ENCODE peak calls at places on chromosomes 3 and 15, in ten cellular contexts. M, A, D, S, R, W, F, T, G and N are unnamed samples.

GRCh38 chr3:113051827-113052226 is 61.0 kb downstream of the GTPBP8 start:
- DNase-seq in M (no peak), D (no peak), T (no peak), F (peak), A (no peak), R (peak), S (no peak), W (no peak), G (no peak), N (no peak)

GRCh38 chr3:14538451-14539088 is 1.6 kb downstream of the GRIP2 start:
- DNase-seq in G (no peak), F (no peak), M (no peak), T (peak), S (no peak), W (no peak), D (peak), R (no peak), A (no peak), N (no peak)

GRCh38 chr3:134423153-134423552 is 48.9 kb upstream of the AMOTL2 start:
- DNase-seq in S (no peak), A (no peak), T (no peak), M (peak), F (no peak), G (peak), W (no peak), R (peak), D (no peak), N (no peak)

GRCh38 chr3:108099679-108100428 is 9.0 kb upstream of the CD47 start:
- DNase-seq in G (no peak), R (no peak), S (peak), A (no peak), M (no peak), D (no peak), W (no peak), F (no peak), T (no peak), N (no peak)

GRCh38 chr3:130897316-130897715 is 3.4 kb downstream of the ATP2C1 start:
- DNase-seq in W (no peak), A (no peak), D (no peak), R (peak), G (no peak), M (no peak), F (no peak), S (no peak), T (no peak), N (no peak)

GRCh38 chr15:100601158-100601557 is 826 bp downstream of the LINS1 start:
- DNase-seq in G (peak), F (no peak), T (no peak), S (peak), D (no peak), R (peak), M (no peak), W (no peak), A (no peak), N (no peak)

GRCh38 chr3:55440406-55440708 is 46.7 kb downstream of the WNT5A start:
- DNase-seq in T (no peak), F (no peak), S (no peak), M (no peak), G (no peak), A (no peak), D (no peak), R (peak), W (no peak), N (no peak)

GRCh38 chr15:49301562-49301961 is 121.5 kb upstream of the FGF7 start:
- DNase-seq in F (no peak), G (no peak), D (no peak), M (no peak), W (no peak), A (no peak), T (no peak), R (peak), S (no peak), N (no peak)

GRCh38 chr3:58660998-58661397 is 5.6 kb downstream of the FAM3D start:
- DNase-seq in D (no peak), S (no peak), T (no peak), W (no peak), M (no peak), A (no peak), R (no peak), G (no peak), F (no peak), N (no peak)

GRCh38 chr3:141486416-141486734 is 452 bp upstream of the RASA2 start:
- DNase-seq in R (peak), T (no peak), S (no peak), F (no peak), M (no peak), A (no peak), W (no peak), G (no peak), D (no peak), N (no peak)

GRCh38 chr3:172391592-172392302 is 56.5 kb downstream of the GHSR start:
- DNase-seq in F (no peak), A (no peak), G (no peak), W (no peak), S (no peak), M (no peak), T (no peak), R (peak), D (no peak), N (no peak)

GRCh38 chr3:118817748-118818165 is 216.9 kb downstream of the IGSF11 start:
- DNase-seq in S (peak), D (no peak), A (no peak), G (peak), F (no peak), W (peak), T (peak), M (peak), R (peak), N (no peak)

GRCh38 chr15:81301385-81301784 is 22.6 kb downstream of the STARD5 start:
- DNase-seq in A (no peak), G (no peak), F (no peak), W (no peak), T (no peak), M (no peak), S (no peak), D (no peak), R (no peak), N (no peak)

GRCh38 chr3:86051058-86051457 is 939.9 kb downstream of the VGLL3 start:
- DNase-seq in A (no peak), M (no peak), W (no peak), R (no peak), G (no peak), S (no peak), T (no peak), D (no peak), F (no peak), N (no peak)

GRCh38 chr3:137768361-137769320 is 4.5 kb downstream of the SOX14 start:
- DNase-seq in T (no peak), S (no peak), D (peak), R (no peak), G (peak), W (no peak), F (no peak), A (no peak), M (no peak), N (no peak)

GRCh38 chr3:195911946-195912270 is 3.6 kb upstream of the TNK2 start:
- DNase-seq in A (no peak), T (no peak), S (no peak), M (no peak), D (peak), W (no peak), G (no peak), R (no peak), F (no peak), N (peak)

GRCh38 chr3:108090066-108090700 is 648 bp downstream of the CD47 start:
- DNase-seq in G (no peak), F (peak), T (no peak), R (peak), D (no peak), S (peak), W (no peak), M (peak), A (peak), N (no peak)

GRCh38 chr15:51621917-51622268 is 678 bp downstream of the DMXL2 start:
- DNase-seq in A (no peak), R (peak), S (peak), W (no peak), F (peak), D (peak), M (peak), T (peak), G (peak), N (no peak)

GRCh38 chr3:195032106-195032759 is 238.7 kb downstream of the XXYLT1 start:
- DNase-seq in M (no peak), W (no peak), A (no peak), D (no peak), T (no peak), F (no peak), S (no peak), G (no peak), R (no peak), N (no peak)

GRCh38 chr3:4985330-4986174 is 6.3 kb downstream of the BHLHE40 start:
- DNase-seq in S (no peak), W (no peak), F (peak), G (no peak), T (peak), A (no peak), M (no peak), D (no peak), R (peak), N (peak)

GRCh38 chr3:75687323-75687722 is 23.2 kb downstream of the FRG2C start:
- DNase-seq in F (no peak), T (no peak), W (no peak), A (no peak), R (no peak), S (no peak), D (no peak), M (no peak), G (no peak), N (no peak)

GRCh38 chr3:146536681-146537080 is 7.7 kb downstream of the PLSCR1 start:
- DNase-seq in D (no peak), G (no peak), S (no peak), W (no peak), R (peak), M (no peak), F (no peak), A (no peak), T (no peak), N (no peak)

GRCh38 chr3:166284994-166285393 is 447.8 kb upstream of the BCHE start:
- DNase-seq in G (no peak), D (no peak), W (no peak), R (peak), A (no peak), F (no peak), M (no peak), T (no peak), S (no peak), N (no peak)

GRCh38 chr3:102206506-102207145 is 228.2 kb upstream of the ZPLD1 start:
- DNase-seq in R (peak), W (no peak), D (peak), T (peak), S (no peak), F (no peak), M (no peak), A (no peak), G (no peak), N (peak)

GRCh38 chr3:31275038-31275562 is 257.6 kb upstream of the STT3B start:
- DNase-seq in D (no peak), A (no peak), R (peak), G (no peak), S (no peak), T (no peak), W (no peak), F (no peak), M (no peak), N (no peak)

GRCh38 chr15:74627766-74628165 is 12.1 kb downstream of the CLK3 start:
- DNase-seq in F (no peak), W (no peak), A (no peak), R (no peak), D (no peak), T (no peak), G (no peak), M (no peak), S (no peak), N (no peak)

GRCh38 chr3:177646749-177647148 is 449.5 kb upstream of the TBL1XR1 start:
- DNase-seq in F (no peak), T (no peak), G (no peak), D (no peak), R (no peak), W (no peak), S (no peak), M (no peak), A (no peak), N (no peak)

GRCh38 chr3:165185707-165186327 is 10.4 kb downstream of the SLITRK3 start:
- DNase-seq in S (no peak), T (peak), D (no peak), M (peak), R (peak), G (peak), W (no peak), F (no peak), A (no peak), N (no peak)